ENCODE peak calls at places on chromosomes 2 and 18, in eight cellular contexts. B is OCI-LY7, X is left lung, K is astrocyte, A is lower lobe of right lung, O is right cardiac atrium, L is psoas muscle, E is spleen. I is an unnamed sample. For H3K4me1, the result is how much of the 10 kb centered on the place peaks cover.

GRCh38 chr2:130869441-130870160 is 32.9 kb downstream of the ARHGEF4 start:
- DNase-seq in L (no peak), E (no peak), A (no peak), B (no peak), K (no peak), X (no peak), O (no peak), I (no peak)

GRCh38 chr18:8084160-8084559 is 517.0 kb downstream of the PTPRM start:
- DNase-seq in A (no peak), O (no peak), K (peak), X (no peak), L (no peak), E (no peak), B (peak), I (no peak)

GRCh38 chr2:64859208-64860161 is 129.7 kb upstream of the SLC1A4 start:
- DNase-seq in L (peak), B (no peak), A (peak), K (peak), X (peak), E (peak), O (peak), I (peak)

GRCh38 chr2:55620123-55620779 is 2.8 kb upstream of the PPP4R3B start:
- DNase-seq in O (no peak), X (no peak), L (no peak), K (no peak), E (peak), B (peak), A (no peak), I (no peak)

GRCh38 chr2:29723255-29724001 is 198.0 kb downstream of the ALK start:
- DNase-seq in E (no peak), A (no peak), L (no peak), B (no peak), X (no peak), K (no peak), O (no peak), I (no peak)

GRCh38 chr18:63318882-63319382 is 637 bp downstream of the BCL2 start:
- DNase-seq in X (no peak), K (no peak), O (no peak), E (no peak), A (no peak), L (no peak), B (no peak), I (no peak)

GRCh38 chr18:4412286-4412685 is 42.8 kb downstream of the DLGAP1 start:
- DNase-seq in K (no peak), A (no peak), L (no peak), E (no peak), X (no peak), B (no peak), O (no peak), I (no peak)

GRCh38 chr2:96143848-96144480 is 1.3 kb downstream of the DUSP2 start:
- DNase-seq in E (peak), X (peak), L (no peak), B (peak), O (no peak), K (no peak), A (peak), I (no peak)

GRCh38 chr2:232888099-232888836 is 18.2 kb downstream of the SNORC start:
- DNase-seq in L (no peak), O (no peak), E (peak), A (no peak), X (peak), B (no peak), K (no peak), I (no peak)

GRCh38 chr2:237496428-237496827 is 9.4 kb downstream of the MLPH start:
- DNase-seq in K (no peak), O (no peak), X (no peak), E (no peak), L (no peak), B (no peak), A (no peak), I (no peak)

GRCh38 chr18:34773961-34774754 is 64.1 kb downstream of the DTNA start:
- DNase-seq in L (peak), O (peak), A (no peak), B (no peak), X (no peak), E (no peak), K (peak), I (no peak)

GRCh38 chr18:67359868-67360838 is 156.4 kb downstream of the DSEL start:
- DNase-seq in A (no peak), E (no peak), B (no peak), X (no peak), L (peak), O (peak), K (peak), I (peak)

GRCh38 chr2:128642801-128643200 is 324.1 kb upstream of the HS6ST1 start:
- DNase-seq in O (no peak), E (peak), L (no peak), A (no peak), B (no peak), X (no peak), K (no peak), I (no peak)

GRCh38 chr2:85852979-85853498 is 35.8 kb downstream of the ST3GAL5 start:
- DNase-seq in L (no peak), K (no peak), X (no peak), E (peak), O (peak), A (peak), B (peak), I (no peak)

GRCh38 chr18:31057031-31057430 is 14.5 kb upstream of the DSC3 start:
- DNase-seq in X (no peak), L (no peak), O (no peak), E (no peak), A (no peak), K (no peak), B (no peak), I (no peak)

GRCh38 chr2:44245068-44245861 is 30.0 kb upstream of the SLC3A1 start:
- DNase-seq in A (no peak), L (no peak), X (no peak), E (no peak), B (no peak), O (no peak), K (no peak), I (no peak)

GRCh38 chr2:102033750-102034682 is 42.3 kb downstream of the IL1R2 start:
- DNase-seq in L (no peak), B (no peak), X (no peak), A (no peak), E (no peak), O (no peak), K (no peak), I (no peak)

GRCh38 chr18:58977801-58978200 is 113.1 kb downstream of the ZNF532 start:
- DNase-seq in X (no peak), B (no peak), A (no peak), E (no peak), L (no peak), K (peak), O (no peak), I (no peak)

GRCh38 chr2:15560404-15560987 is 638 bp downstream of the NBAS start:
- DNase-seq in L (no peak), O (no peak), X (peak), B (peak), K (peak), A (no peak), E (no peak), I (no peak)

GRCh38 chr2:217933326-217933993 is 69.3 kb downstream of the TNS1 start:
- DNase-seq in B (no peak), L (peak), X (peak), O (peak), E (no peak), A (peak), K (no peak), I (no peak)
- H3K27ac ChIP-seq in B (no peak), L (peak), X (peak), O (peak), E (no peak), A (peak), K (peak), I (peak)

DNA sequence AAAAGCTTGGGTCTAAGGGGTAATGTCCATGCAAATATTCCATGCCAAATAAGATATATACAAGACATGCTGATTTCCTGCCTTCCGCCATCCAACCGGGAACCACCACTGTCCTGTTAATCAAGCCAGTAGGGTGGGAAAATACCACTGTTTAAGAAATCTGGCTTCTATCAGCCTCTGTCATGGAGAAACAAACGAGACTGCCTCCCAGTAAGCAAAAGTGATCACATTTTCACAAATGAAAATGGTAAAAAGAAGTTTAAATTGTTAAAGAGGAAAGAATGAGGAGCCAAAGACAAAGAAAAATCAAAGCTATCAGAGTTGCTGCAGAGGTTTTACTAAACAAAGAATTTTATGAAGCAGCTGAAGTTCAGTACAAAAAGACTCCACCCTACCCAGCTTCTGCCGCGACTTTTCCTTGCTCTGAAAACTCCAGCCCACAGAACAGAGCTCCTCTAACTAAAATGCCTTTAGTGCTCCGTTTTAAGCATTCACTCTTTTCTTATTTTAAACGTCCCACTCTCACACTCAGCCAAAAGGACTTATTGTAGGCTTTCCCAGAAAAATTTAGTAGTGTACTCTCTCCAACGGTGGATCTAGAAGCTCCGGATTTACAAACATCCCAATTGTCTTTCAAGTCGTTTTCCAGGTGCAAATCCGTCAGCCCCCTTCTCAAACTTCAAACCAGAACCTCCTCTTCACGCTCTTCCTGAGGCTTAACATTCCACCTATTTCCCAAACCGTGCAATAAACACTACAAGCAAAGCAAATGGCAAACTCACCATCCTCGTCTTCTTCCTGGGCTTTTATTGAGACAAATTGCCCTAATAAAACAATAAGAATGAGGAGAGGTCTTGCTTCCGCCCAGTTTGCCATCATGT is 595 bp downstream of the COL5A2 start:
- DNase-seq in K (peak), O (peak), E (no peak), X (no peak), L (no peak), A (no peak), B (no peak), I (no peak)
- H3K4me3 ChIP-seq in K (peak), O (peak), E (peak), X (peak), L (peak), A (peak), B (no peak), I (peak)

GRCh38 chr2:177598321-177598922 is 205.8 kb downstream of the AGPS start:
- DNase-seq in L (no peak), B (no peak), A (no peak), E (no peak), K (peak), X (no peak), O (peak), I (no peak)
- H3K4me1 ChIP-seq in L (under half), B (under half), A (under half), E (under half), K (under half), X (under half), O (under half), I (under half)

GRCh38 chr18:26655010-26655613 is 106.8 kb upstream of the KCTD1 start:
- DNase-seq in B (no peak), O (no peak), E (no peak), K (peak), L (no peak), A (no peak), X (no peak), I (no peak)
- H3K27ac ChIP-seq in B (no peak), O (peak), E (no peak), K (no peak), L (no peak), A (peak), X (no peak), I (peak)

DNA sequence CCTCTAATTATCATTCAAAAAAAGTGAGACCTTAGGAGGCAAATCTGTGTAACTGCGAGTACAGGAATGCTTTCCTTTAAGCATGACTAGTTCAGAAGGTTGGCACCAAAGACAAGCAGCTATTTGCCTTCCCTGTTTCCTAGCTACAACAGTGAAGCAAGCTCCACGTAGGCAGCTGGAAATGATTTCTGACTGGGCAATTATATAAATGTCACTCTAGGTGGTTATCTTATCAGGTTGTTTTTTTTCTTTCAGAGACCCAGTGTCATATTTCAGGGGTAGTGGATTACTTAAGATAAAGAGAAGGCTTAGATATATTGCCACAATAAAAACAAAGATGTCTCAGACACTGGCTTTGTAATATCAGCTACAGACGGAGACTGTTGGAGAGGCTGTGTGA is 748.9 kb upstream of the NXPH2 start:
- DNase-seq in B (no peak), O (no peak), X (no peak), L (no peak), A (no peak), K (peak), E (no peak), I (no peak)
- H3K4me3 ChIP-seq in B (no peak), O (no peak), X (no peak), L (no peak), A (no peak), K (no peak), E (no peak), I (no peak)

GRCh38 chr2:9765611-9766531 is 77.4 kb upstream of the TAF1B start:
- DNase-seq in K (no peak), A (no peak), X (peak), O (no peak), E (no peak), B (no peak), L (no peak), I (no peak)
- H3K4me1 ChIP-seq in K (under half), A (under half), X (under half), O (under half), E (under half), B (under half), L (under half), I (under half)